ENCODE peak calls at places on chromosomes 13 and 19, in four cellular contexts. K is mammary epithelial cell, F is IMR-90, H is left lung. P is an unnamed sample. For H3K36me3, the result is how much of the 10 kb centered on the place peaks cover.

GRCh38 chr19:9309974-9310446 is 372 bp upstream of the ZNF699 start:
- DNase-seq in K (no peak), H (peak), F (peak), P (peak)

GRCh38 chr19:2542341-2543069 is 66.6 kb downstream of the GADD45B start:
- DNase-seq in H (peak), F (peak), K (no peak), P (no peak)

GRCh38 chr13:75850915-75851314 is 214.8 kb downstream of the LMO7 start:
- DNase-seq in K (no peak), F (no peak), H (no peak), P (no peak)

GRCh38 chr13:43786766-43787517 is at the start of gene ENOX1:
- DNase-seq in K (peak), F (peak), H (peak), P (peak)

GRCh38 chr19:51786651-51787494 is 8.1 kb upstream of the FPR3 start:
- DNase-seq in K (no peak), F (no peak), H (no peak), P (no peak)

GRCh38 chr19:38375748-38376147 is 1.4 kb downstream of the PSMD8 start:
- DNase-seq in K (peak), H (no peak), F (peak), P (no peak)

GRCh38 chr19:41984961-41985360 is 9.1 kb downstream of the ATP1A3 start:
- DNase-seq in F (no peak), K (no peak), H (no peak), P (no peak)

GRCh38 chr19:41218615-41219507 is at the start of gene AXL:
- DNase-seq in F (peak), K (peak), H (peak), P (peak)

GRCh38 chr19:39934584-39935233 is at the start of gene FCGBP:
- DNase-seq in F (no peak), H (no peak), K (no peak), P (no peak)

GRCh38 chr19:45477713-45478453 is 10.1 kb downstream of the FOSB start:
- DNase-seq in H (no peak), F (no peak), K (no peak), P (no peak)

GRCh38 chr13:92716749-92717148 is 509.9 kb upstream of the GPC6 start:
- DNase-seq in F (peak), H (no peak), K (peak), P (no peak)

GRCh38 chr13:30022796-30023195 is 172.4 kb upstream of the UBL3 start:
- DNase-seq in F (no peak), H (no peak), K (no peak), P (no peak)

GRCh38 chr13:27631665-27632064 is 10.0 kb downstream of the POLR1D start:
- DNase-seq in K (no peak), H (no peak), F (no peak), P (no peak)

GRCh38 chr19:32543107-32543900 is 37.7 kb upstream of the PDCD5 start:
- DNase-seq in K (peak), F (peak), H (no peak), P (no peak)

GRCh38 chr13:44158055-44158655 is 215.5 kb upstream of the SERP2 start:
- DNase-seq in K (no peak), H (no peak), F (no peak), P (no peak)

GRCh38 chr19:29526730-29527499 is 1.1 kb downstream of the VSTM2B start:
- DNase-seq in H (no peak), F (no peak), K (peak), P (peak)

GRCh38 chr19:29528946-29529645 is 3.3 kb downstream of the VSTM2B start:
- DNase-seq in K (peak), H (no peak), F (no peak), P (peak)

GRCh38 chr19:29529646-29530548 is 4.1 kb downstream of the VSTM2B start:
- DNase-seq in H (peak), F (no peak), K (no peak), P (peak)

GRCh38 chr19:29527500-29528328 is 1.9 kb downstream of the VSTM2B start:
- DNase-seq in K (no peak), F (no peak), H (no peak), P (peak)

GRCh38 chr19:29528350-29528945 is 2.7 kb downstream of the VSTM2B start:
- DNase-seq in K (peak), F (peak), H (peak), P (peak)
- H3K4me3 ChIP-seq in K (no peak), F (no peak), H (no peak), P (peak)

GRCh38 chr19:57903298-57904174 is 12.9 kb downstream of the ZNF417 start:
- DNase-seq in H (no peak), F (peak), K (peak), P (no peak)
- TF ChIP-seq CTCF in H (no peak), F (peak), K (peak), P (peak)

GRCh38 chr19:16420781-16421386 is 50.9 kb downstream of the EPS15L1 start:
- DNase-seq in H (no peak), F (no peak), K (no peak), P (no peak)
- H3K36me3 ChIP-seq in H (under half), F (half or more), K (under half), P (half or more)

DNA sequence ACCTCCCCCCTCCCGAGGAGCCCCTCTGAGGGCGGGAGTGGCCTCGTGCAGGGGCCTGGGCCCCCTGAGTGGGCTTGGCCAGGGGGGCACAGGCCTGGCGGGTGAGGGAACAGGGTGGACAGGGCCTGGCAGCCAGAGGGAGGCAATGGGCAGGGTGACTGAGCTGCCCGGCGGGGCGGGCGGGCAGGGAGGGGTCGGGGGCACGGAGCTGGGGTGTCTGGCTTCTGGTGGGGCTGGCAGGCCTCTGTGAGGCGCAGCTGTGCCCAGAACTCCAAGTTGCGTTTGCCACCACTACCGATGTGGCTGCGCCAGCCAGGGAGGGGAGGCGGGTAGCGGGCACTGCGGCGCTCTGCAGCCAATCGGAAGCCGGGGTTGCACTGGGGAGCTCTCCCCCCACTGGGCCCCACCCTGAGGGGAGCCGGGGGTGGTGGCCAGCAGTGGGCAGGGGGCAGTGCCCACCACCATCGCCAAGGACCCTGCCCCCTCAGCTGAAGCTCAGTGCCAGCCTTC is 7.2 kb downstream of the NFIX start:
- DNase-seq in K (no peak), H (no peak), F (no peak), P (peak)
- H3K4me3 ChIP-seq in K (no peak), H (no peak), F (no peak), P (peak)

GRCh38 chr19:46489445-46490272 is 6.0 kb downstream of the PNMA8B start:
- DNase-seq in H (peak), F (peak), K (no peak), P (peak)
- TF ChIP-seq CTCF in H (no peak), F (no peak), K (no peak), P (peak)

DNA sequence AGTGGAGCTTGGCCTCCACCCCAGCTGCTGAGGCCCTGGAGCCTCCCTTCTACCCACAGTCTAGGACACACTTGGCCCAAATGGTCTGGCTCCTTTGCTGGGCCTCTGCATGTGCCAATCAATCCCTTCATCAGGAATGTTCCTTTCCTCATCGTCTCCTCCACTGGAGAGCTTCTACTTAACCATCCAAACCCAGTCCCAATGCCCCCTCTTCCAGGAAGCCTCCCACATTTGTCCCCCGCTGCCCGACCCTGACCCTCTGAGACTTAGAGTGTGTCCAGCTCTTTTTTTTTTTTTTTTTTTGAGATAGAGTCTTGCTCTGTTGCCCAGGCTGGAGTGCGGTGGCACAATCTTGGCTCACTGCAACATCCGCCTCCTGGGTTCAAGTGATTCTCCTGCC is 2.5 kb downstream of the DUS3L start:
- DNase-seq in H (no peak), F (no peak), K (no peak), P (no peak)
- H3K36me3 ChIP-seq in H (under half), F (under half), K (under half), P (half or more)

P was measured in upper lobe of right lung.